ENCODE peak calls at places on chromosomes 16 and 17, in five cellular contexts. I is ovary, L is esophagus squamous epithelium, O is adrenal gland, J is HCT116. H is an unnamed sample.

GRCh38 chr17:3859895-3860294 is 13.8 kb upstream of the NCBP3 start:
- DNase-seq in I (no peak), L (no peak), O (no peak), J (no peak), H (no peak)

GRCh38 chr17:81922566-81923301 is 4.8 kb upstream of the SIRT7 start:
- DNase-seq in I (no peak), L (no peak), O (no peak), J (no peak), H (peak; percentile 82)

GRCh38 chr17:65355246-65355645 is 206.2 kb downstream of the AXIN2 start:
- DNase-seq in I (no peak), L (no peak), O (no peak), J (no peak), H (no peak)

GRCh38 chr17:57672205-57672632 is 72.9 kb downstream of the CCDC182 start:
- DNase-seq in I (no peak), L (no peak), O (no peak), J (no peak), H (no peak)

GRCh38 chr17:50428831-50429424 is 2.9 kb downstream of the ACSF2 start:
- DNase-seq in I (no peak), L (no peak), O (peak; percentile 77), J (no peak), H (no peak)

GRCh38 chr16:68921654-68922053 is 78.3 kb downstream of the TANGO6 start:
- DNase-seq in I (no peak), L (no peak), O (no peak), J (peak; percentile 98), H (no peak)

GRCh38 chr17:4594406-4595349 is 10.3 kb downstream of the SMTNL2 start:
- DNase-seq in I (no peak), L (no peak), O (no peak), J (no peak), H (peak; percentile 87)

GRCh38 chr17:62179525-62180161 is 114.6 kb upstream of the MED13 start:
- DNase-seq in I (no peak), L (no peak), O (no peak), J (peak; percentile 88), H (peak; percentile 23)

GRCh38 chr16:49442805-49443204 is 69.2 kb downstream of the C16orf78 start:
- DNase-seq in I (no peak), L (no peak), O (no peak), J (no peak), H (no peak)

GRCh38 chr16:51359141-51359960 is 208.3 kb upstream of the SALL1 start:
- DNase-seq in I (peak; percentile 49), L (no peak), O (peak; percentile 82), J (no peak), H (no peak)

GRCh38 chr16:30065943-30066881 is 652 bp downstream of the ALDOA start:
- DNase-seq in I (peak; percentile 82), L (no peak), O (peak; percentile 72), J (no peak), H (peak; percentile 91)

GRCh38 chr17:72422505-72423285 is 301.9 kb downstream of the SOX9 start:
- DNase-seq in I (no peak), L (no peak), O (peak; percentile 77), J (peak; percentile 95), H (no peak)

GRCh38 chr17:67273900-67274299 is 28.9 kb upstream of the HELZ start:
- DNase-seq in I (no peak), L (no peak), O (no peak), J (no peak), H (no peak)

GRCh38 chr16:85840395-85840794 is 40.9 kb downstream of the COX4I1 start:
- DNase-seq in I (no peak), L (no peak), O (no peak), J (no peak), H (no peak)

GRCh38 chr17:5846001-5846400 is 224.2 kb upstream of the WSCD1 start:
- DNase-seq in I (no peak), L (no peak), O (no peak), J (no peak), H (no peak)

GRCh38 chr16:47037396-47037745 is 63.9 kb upstream of the DNAJA2 start:
- DNase-seq in I (peak; percentile 79), L (no peak), O (peak; percentile 57), J (no peak), H (no peak)

GRCh38 chr16:48158296-48158695 is 2.5 kb upstream of the ABCC12 start:
- DNase-seq in I (no peak), L (no peak), O (no peak), J (peak; percentile 55), H (no peak)

GRCh38 chr16:85310868-85311585 is 198.8 kb upstream of the CIBAR2 start:
- DNase-seq in I (no peak), L (no peak), O (no peak), J (no peak), H (no peak)

GRCh38 chr17:2233441-2233947 is 70.1 kb downstream of the SMG6 start:
- DNase-seq in I (no peak), L (no peak), O (no peak), J (no peak), H (no peak)

GRCh38 chr16:87930456-87930855 is 5.9 kb downstream of the CA5A start:
- DNase-seq in I (no peak), L (no peak), O (no peak), J (no peak), H (no peak)

GRCh38 chr16:79810449-79811189 is 210.1 kb upstream of the MAF start:
- DNase-seq in I (no peak), L (no peak), O (no peak), J (no peak), H (no peak)

GRCh38 chr16:4864728-4865127 is 17.4 kb downstream of the UBN1 start:
- DNase-seq in I (no peak), L (no peak), O (no peak), J (no peak), H (no peak)

GRCh38 chr17:18143044-18143936 is 34.7 kb downstream of the MYO15A start:
- DNase-seq in I (no peak), L (no peak), O (no peak), J (no peak), H (peak; percentile 79)

GRCh38 chr17:66949501-66949900 is 15.0 kb upstream of the CACNG4 start:
- DNase-seq in I (no peak), L (no peak), O (no peak), J (no peak), H (no peak)

GRCh38 chr17:9343513-9343912 is 232.1 kb downstream of the STX8 start:
- DNase-seq in I (no peak), L (no peak), O (no peak), J (no peak), H (no peak)

GRCh38 chr16:81550412-81550768 is 105.8 kb downstream of the CMIP start:
- DNase-seq in I (no peak), L (no peak), O (no peak), J (no peak), H (no peak)

GRCh38 chr16:3528406-3528805 is 27.6 kb downstream of the CLUAP1 start:
- DNase-seq in I (no peak), L (no peak), O (no peak), J (no peak), H (no peak)
- H3K36me3 ChIP-seq in I (no peaks in the 10 kb centered on the region), L (peaks cover 15% of the 10 kb centered on the region), O (no peaks in the 10 kb centered on the region), J (peaks cover 27% of the 10 kb centered on the region), H (peaks cover 42% of the 10 kb centered on the region)

GRCh38 chr16:23838485-23839142 is 2.8 kb downstream of the PRKCB start:
- DNase-seq in I (no peak), L (no peak), O (no peak), J (no peak), H (no peak)
- H3K4me3 ChIP-seq in I (no peak overlapping the region), L (no peak overlapping the region), O (no peak overlapping the region), J (no peak overlapping the region), H (no peak overlapping the region)

GRCh38 chr17:63853260-63853659 is 10.8 kb upstream of the SMARCD2 start:
- DNase-seq in I (no peak), L (no peak), O (no peak), J (no peak), H (no peak)

GRCh38 chr17:63845509-63845908 is 3.0 kb upstream of the SMARCD2 start:
- DNase-seq in I (no peak), L (no peak), O (no peak), J (no peak), H (no peak)

GRCh38 chr17:63847525-63848249 is 5.2 kb upstream of the SMARCD2 start:
- DNase-seq in I (no peak), L (no peak), O (no peak), J (no peak), H (no peak)

GRCh38 chr17:63850401-63850800 is 7.9 kb upstream of the SMARCD2 start:
- DNase-seq in I (no peak), L (no peak), O (no peak), J (no peak), H (no peak)

DNA sequence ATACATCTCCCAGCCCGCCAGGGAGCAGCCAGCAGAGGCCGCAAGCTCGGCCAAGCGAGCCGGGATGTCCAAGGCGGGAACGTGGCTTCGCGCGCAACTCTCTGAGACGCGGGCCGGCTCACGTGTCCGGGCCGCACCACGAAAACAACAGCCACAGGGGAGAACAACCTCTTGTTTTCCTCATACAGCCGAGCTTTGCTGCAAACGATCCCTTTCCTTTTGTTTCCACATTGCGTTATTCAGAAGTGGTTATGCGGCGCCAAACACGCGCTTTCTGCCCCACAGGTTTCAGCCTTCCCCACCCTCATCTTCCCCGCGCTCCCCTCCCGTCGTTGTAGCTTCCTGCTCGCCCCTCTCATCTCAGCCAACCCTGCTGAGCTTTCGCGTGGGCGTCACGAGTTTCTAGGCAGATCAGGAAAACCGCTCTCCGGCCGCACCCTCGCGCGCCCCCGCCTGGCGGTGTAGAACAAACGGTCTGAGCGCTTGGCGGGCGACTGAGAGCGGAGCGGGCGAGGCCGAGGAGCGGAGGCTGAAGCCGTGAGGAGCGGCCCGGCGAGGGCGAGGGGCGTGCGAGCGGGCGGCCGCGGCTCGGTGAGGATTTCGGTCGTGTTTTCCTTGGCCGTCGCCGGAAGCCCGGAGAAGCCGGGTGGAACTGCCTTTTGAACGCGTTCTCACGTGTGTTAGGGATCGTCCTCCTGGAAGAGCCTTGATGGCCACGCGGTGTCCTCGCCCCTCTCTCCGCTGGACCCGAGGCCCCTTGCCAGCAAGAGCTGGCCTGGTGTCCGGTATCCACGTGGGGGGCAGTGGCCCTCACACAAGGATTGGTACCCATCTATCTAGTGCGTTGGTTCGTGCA is 6.6 kb upstream of the SMARCD2 start:
- DNase-seq in I (peak; percentile 96), L (peak; percentile 67), O (peak; percentile 97), J (peak; percentile 99), H (peak; percentile 92)
- TF ChIP-seq POLR2A in I (peak; percentile 19), L (no peak), O (no peak), J (peak; percentile 17), H (no peak)

DNA sequence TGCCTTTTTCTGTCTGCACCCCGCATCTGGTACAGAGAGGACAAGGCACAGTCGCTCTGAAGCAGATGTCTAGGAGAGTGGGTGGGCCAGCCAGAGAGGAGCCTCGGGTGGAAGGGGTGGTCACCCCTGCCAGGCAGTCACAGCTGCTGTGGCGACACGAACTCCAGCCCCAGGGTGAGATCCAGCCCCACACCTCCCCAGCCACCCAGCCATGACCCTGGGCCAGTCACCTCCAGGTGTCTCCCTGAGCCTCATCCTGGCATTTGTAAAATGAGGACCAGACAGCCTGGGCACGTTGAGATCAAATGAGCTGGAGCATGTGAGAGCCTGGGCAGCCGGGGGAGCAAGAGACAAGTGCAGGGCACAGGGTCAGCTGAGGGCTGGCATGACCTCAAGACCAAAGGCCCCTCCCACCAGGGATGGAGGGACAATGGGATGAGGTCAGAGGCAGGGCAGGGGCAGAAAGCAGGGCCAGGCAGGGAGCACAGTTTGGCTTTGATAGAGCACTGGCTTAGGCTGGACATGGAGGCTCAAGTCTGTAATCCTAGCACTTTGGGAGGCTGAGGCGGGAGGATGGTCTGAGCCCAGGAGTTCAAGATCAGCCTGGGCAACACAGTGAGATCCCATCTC is 7.7 kb downstream of the ADAM11 start:
- DNase-seq in I (no peak), L (no peak), O (no peak), J (no peak), H (no peak)
- H3K36me3 ChIP-seq in I (no peaks in the 10 kb centered on the region), L (no peaks in the 10 kb centered on the region), O (no peaks in the 10 kb centered on the region), J (no peaks in the 10 kb centered on the region), H (no peaks in the 10 kb centered on the region)